ENCODE peak calls at places on chromosomes 13 and 19, in nine cellular contexts. E is hypothalamus; X is HFFc6; F is cardiac fibroblast; G is CD8-positive, alpha-beta memory T cell; D is midbrain; O is mesenchymal stem cell; Y is anterior cingulate cortex; Q is stimulated activated CD8-positive, alpha-beta memory T cell treated with anti-CD3 and anti-CD28 coated beads, Interleukin-7, amount 100 ng/mL, for 1 hour. U is an unnamed sample.
A peak's percentile ranks its signal among the peaks of the same experiment; 100 is the strongest.

GRCh38 chr13:67726979-67727378 is 496.8 kb upstream of the PCDH9 start:
- DNase-seq in E (no peak), X (no peak), F (no peak), G (no peak), D (no peak), O (no peak), Y (no peak), Q (no peak), U (peak; percentile 34)

GRCh38 chr13:21949818-21950429 is 279.1 kb downstream of the FGF9 start:
- DNase-seq in E (no peak), X (no peak), F (no peak), G (no peak), D (no peak), O (peak; percentile 12), Y (no peak), Q (no peak), U (no peak)

GRCh38 chr13:101449971-101450748 is 2.3 kb upstream of the ITGBL1 start:
- DNase-seq in E (no peak), X (peak; percentile 93), F (peak; percentile 90), G (no peak), D (no peak), O (peak; percentile 83), Y (no peak), Q (no peak), U (no peak)

GRCh38 chr13:45055198-45055901 is 65.0 kb upstream of the GTF2F2 start:
- DNase-seq in E (no peak), X (peak; percentile 92), F (peak; percentile 91), G (no peak), D (no peak), O (peak; percentile 77), Y (no peak), Q (no peak), U (peak; percentile 29)

GRCh38 chr13:24557121-24557520 is 44.5 kb upstream of the PARP4 start:
- DNase-seq in E (no peak), X (no peak), F (peak; percentile 31), G (no peak), D (no peak), O (no peak), Y (no peak), Q (no peak), U (no peak)

GRCh38 chr13:50798923-50799322 is 44.6 kb downstream of the DLEU7 start:
- DNase-seq in E (no peak), X (no peak), F (peak; percentile 52), G (no peak), D (no peak), O (no peak), Y (no peak), Q (no peak), U (no peak)

GRCh38 chr13:98411617-98412310 is 165.1 kb downstream of the STK24 start:
- DNase-seq in E (no peak), X (no peak), F (no peak), G (no peak), D (no peak), O (no peak), Y (no peak), Q (no peak), U (no peak)

GRCh38 chr19:6448045-6448444 is 11.5 kb downstream of the SLC25A23 start:
- DNase-seq in E (no peak), X (no peak), F (no peak), G (no peak), D (no peak), O (no peak), Y (no peak), Q (no peak), U (no peak)

GRCh38 chr19:18832331-18833140 is 777 bp downstream of the UPF1 start:
- DNase-seq in E (no peak), X (peak; percentile 33), F (peak; percentile 25), G (no peak), D (no peak), O (peak; percentile 51), Y (no peak), Q (no peak), U (peak; percentile 55)

GRCh38 chr13:51793570-51794273 is 10.2 kb downstream of the DHRS12 start:
- DNase-seq in E (peak; percentile 16), X (peak; percentile 77), F (peak; percentile 85), G (no peak), D (no peak), O (peak; percentile 85), Y (no peak), Q (no peak), U (no peak)

GRCh38 chr19:55688422-55689218 is 13.6 kb downstream of the EPN1 start:
- DNase-seq in E (no peak), X (no peak), F (no peak), G (no peak), D (no peak), O (no peak), Y (peak; percentile 21), Q (no peak), U (peak; percentile 91)

GRCh38 chr19:15025237-15025636 is 24.0 kb upstream of the CASP14 start:
- DNase-seq in E (no peak), X (no peak), F (peak; percentile 4), G (no peak), D (no peak), O (no peak), Y (no peak), Q (no peak), U (no peak)

GRCh38 chr19:55563261-55563690 is 17.4 kb downstream of the ZNF579 start:
- DNase-seq in E (no peak), X (no peak), F (no peak), G (no peak), D (no peak), O (no peak), Y (no peak), Q (no peak), U (no peak)

GRCh38 chr19:33071887-33072286 is 7.2 kb upstream of the RHPN2 start:
- DNase-seq in E (no peak), X (no peak), F (peak; percentile 48), G (no peak), D (no peak), O (no peak), Y (no peak), Q (no peak), U (no peak)

GRCh38 chr19:54388001-54388802 is 23.5 kb upstream of the LAIR1 start:
- DNase-seq in E (peak; percentile 26), X (no peak), F (no peak), G (peak; percentile 35), D (no peak), O (no peak), Y (peak; percentile 18), Q (no peak), U (peak; percentile 58)

GRCh38 chr13:112092453-112092852 is 25.5 kb downstream of the SOX1 start:
- DNase-seq in E (no peak), X (no peak), F (no peak), G (no peak), D (no peak), O (no peak), Y (no peak), Q (no peak), U (no peak)

GRCh38 chr13:35716186-35716585 is 239.7 kb upstream of the MAB21L1 start:
- DNase-seq in E (no peak), X (no peak), F (peak; percentile 44), G (no peak), D (no peak), O (no peak), Y (no peak), Q (no peak), U (no peak)

GRCh38 chr19:29845576-29846176 is 33.9 kb downstream of the CCNE1 start:
- DNase-seq in E (no peak), X (peak; percentile 14), F (peak; percentile 20), G (peak; percentile 12), D (peak; percentile 24), O (peak; percentile 56), Y (no peak), Q (no peak), U (peak; percentile 64)

GRCh38 chr13:99862243-99862642 is 109.3 kb downstream of the ZIC5 start:
- DNase-seq in E (no peak), X (no peak), F (no peak), G (no peak), D (no peak), O (no peak), Y (no peak), Q (no peak), U (no peak)

GRCh38 chr19:32580353-32580900 is 563 bp upstream of the PDCD5 start:
- DNase-seq in E (no peak), X (no peak), F (no peak), G (peak; percentile 10), D (no peak), O (peak; percentile 6), Y (no peak), Q (no peak), U (no peak)

GRCh38 chr13:21071015-21071414 is 9.6 kb upstream of the LATS2 start:
- DNase-seq in E (no peak), X (peak; percentile 44), F (no peak), G (no peak), D (no peak), O (no peak), Y (no peak), Q (no peak), U (no peak)

GRCh38 chr13:113786262-113786841 is 27.3 kb downstream of the TMEM255B start:
- DNase-seq in E (no peak), X (peak; percentile 71), F (peak; percentile 73), G (no peak), D (no peak), O (peak; percentile 58), Y (no peak), Q (no peak), U (no peak)

GRCh38 chr13:39224841-39225240 is 186.6 kb downstream of the NHLRC3 start:
- DNase-seq in E (no peak), X (no peak), F (no peak), G (no peak), D (no peak), O (no peak), Y (no peak), Q (no peak), U (no peak)

GRCh38 chr13:100668408-100668807 is 6.2 kb downstream of the TMTC4 start:
- DNase-seq in E (no peak), X (no peak), F (peak; percentile 90), G (no peak), D (no peak), O (no peak), Y (no peak), Q (no peak), U (no peak)

GRCh38 chr13:99501952-99502310 is 659 bp downstream of the TM9SF2 start:
- DNase-seq in E (no peak), X (no peak), F (peak; percentile 23), G (peak; percentile 12), D (no peak), O (peak; percentile 52), Y (no peak), Q (no peak), U (peak; percentile 51)

GRCh38 chr13:24341439-24341838 is 32.1 kb downstream of the C1QTNF9 start:
- DNase-seq in E (no peak), X (peak; percentile 30), F (peak; percentile 6), G (no peak), D (no peak), O (peak; percentile 1), Y (no peak), Q (no peak), U (no peak)

GRCh38 chr19:2270157-2270571 is 11.8 kb downstream of the PEAK3 start:
- DNase-seq in E (peak; percentile 32), X (no peak), F (no peak), G (no peak), D (peak; percentile 30), O (no peak), Y (no peak), Q (no peak), U (peak; percentile 70)

GRCh38 chr13:27034678-27035111 is 136.9 kb downstream of the USP12 start:
- DNase-seq in E (no peak), X (no peak), F (no peak), G (no peak), D (peak; percentile 9), O (peak; percentile 41), Y (no peak), Q (no peak), U (no peak)

GRCh38 chr13:111049791-111050538 is 65.1 kb upstream of the ARHGEF7 start:
- DNase-seq in E (peak; percentile 24), X (no peak), F (peak; percentile 49), G (no peak), D (peak; percentile 15), O (peak; percentile 43), Y (no peak), Q (no peak), U (no peak)

GRCh38 chr13:28611654-28612131 is 47.2 kb upstream of the POMP start:
- DNase-seq in E (no peak), X (no peak), F (peak; percentile 7), G (no peak), D (peak; percentile 17), O (peak; percentile 72), Y (no peak), Q (no peak), U (peak; percentile 19)

GRCh38 chr13:32676242-32676641 is 90.0 kb downstream of the PDS5B start:
- DNase-seq in E (no peak), X (peak; percentile 16), F (peak; percentile 60), G (no peak), D (no peak), O (no peak), Y (no peak), Q (no peak), U (no peak)